ENCODE peak calls at places on chromosomes 1 and 21, in six cellular contexts. I is IMR-90, H is neuronal stem cell, F is mesenchymal stem cell, J is H1, A is trophoblast cell. L is an unnamed sample.

GRCh38 chr21:29299046-29299905 is 554 bp downstream of the BACH1 start:
- DNase-seq in H (peak; percentile 49), I (peak; percentile 65), F (peak; percentile 70), J (no peak), A (peak; percentile 83), L (peak; percentile 61)

GRCh38 chr1:117563492-117563875 is 42.4 kb upstream of the TENT5C start:
- DNase-seq in F (no peak), H (no peak), J (peak; percentile 8), I (no peak), A (peak; percentile 99), L (no peak)

GRCh38 chr1:151196292-151196800 is 2.0 kb upstream of the PIP5K1A start:
- DNase-seq in A (peak; percentile 97), H (peak; percentile 45), I (peak; percentile 85), J (no peak), F (peak; percentile 89), L (peak; percentile 76)

GRCh38 chr1:111894497-111894896 is 95.0 kb downstream of the KCND3 start:
- DNase-seq in A (no peak), J (no peak), I (no peak), H (no peak), F (no peak), L (no peak)

GRCh38 chr1:245797592-245798366 is 643.0 kb downstream of the KIF26B start:
- DNase-seq in A (peak; percentile 72), F (no peak), H (peak; percentile 15), J (peak; percentile 82), I (no peak), L (peak; percentile 69)

GRCh38 chr1:193108471-193108870 is 3.3 kb upstream of the GLRX2 start:
- DNase-seq in I (no peak), F (no peak), H (no peak), J (no peak), A (no peak), L (no peak)

GRCh38 chr21:37159053-37159776 is 86.2 kb downstream of the TTC3 start:
- DNase-seq in H (no peak), F (peak; percentile 78), A (no peak), I (peak; percentile 76), J (no peak), L (no peak)

GRCh38 chr1:43021547-43022474 is 63.1 kb upstream of the SLC2A1 start:
- DNase-seq in I (no peak), H (no peak), A (no peak), F (no peak), J (no peak), L (no peak)

GRCh38 chr1:51154776-51155175 is 52.7 kb downstream of the C1orf185 start:
- DNase-seq in F (no peak), A (no peak), H (no peak), I (no peak), J (no peak), L (no peak)

GRCh38 chr1:62198781-62199125 is 4.1 kb downstream of the L1TD1 start:
- DNase-seq in A (peak; percentile 13), J (no peak), F (no peak), H (no peak), I (no peak), L (peak; percentile 89)

GRCh38 chr1:62196091-62196690 is 1.5 kb downstream of the L1TD1 start:
- DNase-seq in A (no peak), I (no peak), F (no peak), H (no peak), J (no peak), L (peak; percentile 53)

GRCh38 chr1:62194651-62195282 is at the start of gene L1TD1:
- DNase-seq in A (peak; percentile 78), I (no peak), J (peak; percentile 88), F (no peak), H (peak; percentile 60), L (peak; percentile 98)

GRCh38 chr1:62198069-62198780 is 3.6 kb downstream of the L1TD1 start:
- DNase-seq in F (no peak), A (no peak), I (no peak), J (no peak), H (no peak), L (peak; percentile 88)
- H3K23ac ChIP-seq in F (no peak overlapping the region), A (no peak overlapping the region), I (no peak overlapping the region), J (no peak overlapping the region), H (no peak overlapping the region), L (no peak overlapping the region)

DNA sequence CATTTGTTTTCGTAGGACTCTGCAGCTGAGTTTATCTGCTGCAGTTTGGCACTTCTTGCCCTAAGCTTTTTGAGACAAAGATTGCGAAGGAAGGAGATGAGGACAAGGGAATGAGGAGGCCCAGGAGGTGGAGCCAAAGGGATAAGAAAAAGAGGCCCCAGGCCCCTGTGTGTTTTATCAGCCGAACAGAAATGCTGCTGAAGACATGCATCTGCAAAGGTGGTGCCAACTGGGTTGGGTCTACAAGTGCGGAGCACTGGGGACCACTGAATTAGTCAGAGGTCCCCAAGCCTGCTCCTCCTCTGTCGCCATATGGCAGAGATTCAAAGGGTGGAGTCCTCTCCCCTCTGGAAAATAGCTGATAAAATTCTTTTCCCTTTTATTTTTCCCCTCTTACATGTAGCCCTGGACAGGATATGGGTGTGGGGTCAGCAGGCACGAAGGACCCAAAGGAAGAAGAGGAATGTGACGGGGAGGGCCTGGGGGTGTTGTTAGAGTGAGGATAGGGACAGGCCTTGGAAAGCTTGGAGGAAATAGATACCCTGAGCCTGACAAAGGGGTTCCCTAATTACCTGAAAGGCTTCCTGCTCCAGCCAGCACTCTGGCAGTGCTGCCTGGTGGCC is 2.7 kb downstream of the CD34 start:
- DNase-seq in H (no peak), I (no peak), A (no peak), F (no peak), J (no peak), L (peak; percentile 51)
- H3K4me3 ChIP-seq in H (no peak overlapping the region), I (no peak overlapping the region), A (no peak overlapping the region), F (no peak overlapping the region), J (no peak overlapping the region), L (no peak overlapping the region)

GRCh38 chr1:94926365-94926914 is 470 bp downstream of the CNN3 start:
- DNase-seq in H (peak; percentile 51), A (peak; percentile 21), J (peak; percentile 79), F (peak; percentile 76), I (peak; percentile 53), L (peak; percentile 73)
- H3K23ac ChIP-seq in H (peak overlapping the region; percentile 96), A (peak overlapping the region; percentile 56), J (no peak overlapping the region), F (peak overlapping the region; percentile 97), I (peak overlapping the region; percentile 98), L (peak overlapping the region; percentile 92)

DNA sequence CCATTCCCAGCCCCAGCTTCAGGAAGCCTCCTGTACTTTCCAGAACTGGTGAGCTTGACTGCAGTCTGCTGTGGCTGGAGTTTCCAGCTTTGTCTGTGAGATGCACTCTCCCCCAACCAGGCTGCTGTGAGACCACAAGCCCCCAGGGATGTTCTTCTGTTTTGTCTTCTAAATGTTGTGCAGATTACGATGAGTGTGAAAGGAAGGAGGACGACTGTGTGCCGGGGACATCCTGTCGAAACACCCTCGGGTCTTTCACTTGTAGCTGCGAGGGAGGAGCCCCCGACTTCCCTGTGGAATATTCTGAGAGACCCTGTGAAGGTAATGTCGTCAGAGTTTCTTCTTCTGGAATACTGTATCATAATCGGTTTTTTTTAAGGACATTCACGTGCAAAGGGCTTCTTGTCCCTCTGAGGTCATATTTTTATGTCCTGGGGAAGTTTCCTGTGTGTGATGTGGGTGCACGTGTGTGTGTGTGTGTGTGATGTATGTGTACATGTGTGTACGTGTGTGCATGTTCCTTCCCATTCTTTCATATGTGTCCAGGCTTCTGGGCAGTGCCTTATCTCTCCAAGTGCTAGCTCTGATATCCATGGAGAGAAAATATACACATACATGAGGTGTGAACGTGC is 49.9 kb downstream of the UMODL1 start:
- DNase-seq in F (no peak), I (no peak), J (no peak), A (no peak), H (no peak), L (no peak)
- H3K4me3 ChIP-seq in F (no peak overlapping the region), I (no peak overlapping the region), J (no peak overlapping the region), A (no peak overlapping the region), H (no peak overlapping the region), L (no peak overlapping the region)

GRCh38 chr1:114199017-114199594 is 45.4 kb upstream of the SYT6 start:
- DNase-seq in A (no peak), H (no peak), I (no peak), F (no peak), J (no peak), L (no peak)

GRCh38 chr1:114196992-114197907 is 43.6 kb upstream of the SYT6 start:
- DNase-seq in I (no peak), H (no peak), A (no peak), J (no peak), F (no peak), L (no peak)

GRCh38 chr1:114206392-114206791 is 52.7 kb upstream of the SYT6 start:
- DNase-seq in F (no peak), I (no peak), H (no peak), J (no peak), A (no peak), L (no peak)

GRCh38 chr1:114203722-114204121 is 50.1 kb upstream of the SYT6 start:
- DNase-seq in F (no peak), H (no peak), A (no peak), J (no peak), I (no peak), L (no peak)

DNA sequence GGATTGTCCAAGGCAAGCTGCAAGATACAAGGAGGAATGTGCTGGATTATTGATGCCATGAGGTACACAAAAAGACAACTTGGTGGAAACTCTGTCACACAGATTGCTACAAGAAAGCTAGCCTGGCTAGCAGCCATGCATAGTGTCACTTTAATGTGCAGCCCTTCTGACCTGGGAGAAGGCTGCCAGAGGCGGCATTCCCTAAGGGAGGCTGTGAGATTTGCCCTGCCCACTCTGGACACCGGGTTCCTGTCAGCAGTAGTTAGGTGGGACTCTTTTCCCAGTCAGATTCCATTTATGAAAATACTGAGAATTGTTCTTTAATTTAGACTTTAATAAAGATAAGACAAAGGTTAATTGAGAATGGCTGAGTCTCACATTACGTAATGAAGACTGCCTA is 47.8 kb upstream of the SYT6 start:
- DNase-seq in H (no peak), J (no peak), F (no peak), I (no peak), A (no peak), L (no peak)
- H3K23ac ChIP-seq in H (no peak overlapping the region), J (no peak overlapping the region), F (no peak overlapping the region), I (no peak overlapping the region), A (no peak overlapping the region), L (no peak overlapping the region)

L was measured in mesendoderm.